ENCODE peak calls at places on chromosomes 16 and 17, in seven cellular contexts. One of them, this sample, is unnamed.

GRCh38 chr16:3094289-3095027 is 4.6 kb downstream of the ZSCAN10 start:
- DNase-seq in heart left ventricle: no peak
- DNase-seq in psoas muscle: no peak
- DNase-seq in tibial nerve: no peak
- DNase-seq in K562: peak; percentile 80
- DNase-seq in uterus: no peak
- DNase-seq in CD8-positive, alpha-beta memory T cell: peak; percentile 50
- DNase-seq in this sample: no peak

GRCh38 chr16:19093631-19094541 is 19.9 kb upstream of the ITPRIPL2 start:
- DNase-seq in K562: no peak
- DNase-seq in psoas muscle: no peak
- DNase-seq in tibial nerve: no peak
- DNase-seq in heart left ventricle: no peak
- DNase-seq in CD8-positive, alpha-beta memory T cell: no peak
- DNase-seq in uterus: no peak
- DNase-seq in this sample: no peak

GRCh38 chr17:63838586-63839184 is 3.8 kb downstream of the SMARCD2 start:
- DNase-seq in psoas muscle: peak; percentile 95
- DNase-seq in tibial nerve: peak; percentile 98
- DNase-seq in heart left ventricle: peak; percentile 86
- DNase-seq in CD8-positive, alpha-beta memory T cell: no peak
- DNase-seq in K562: no peak
- DNase-seq in uterus: peak; percentile 94
- DNase-seq in this sample: peak; percentile 87

GRCh38 chr16:86637744-86638143 is 59.4 kb downstream of the FOXL1 start:
- DNase-seq in heart left ventricle: no peak
- DNase-seq in uterus: no peak
- DNase-seq in K562: no peak
- DNase-seq in CD8-positive, alpha-beta memory T cell: no peak
- DNase-seq in psoas muscle: no peak
- DNase-seq in tibial nerve: no peak
- DNase-seq in this sample: no peak

GRCh38 chr17:68450391-68450790 is 6.9 kb downstream of the WIPI1 start:
- DNase-seq in CD8-positive, alpha-beta memory T cell: no peak
- DNase-seq in psoas muscle: no peak
- DNase-seq in tibial nerve: no peak
- DNase-seq in uterus: no peak
- DNase-seq in K562: no peak
- DNase-seq in heart left ventricle: no peak
- DNase-seq in this sample: no peak

GRCh38 chr17:9052921-9053320 is 31.6 kb downstream of the NTN1 start:
- DNase-seq in psoas muscle: no peak
- DNase-seq in K562: no peak
- DNase-seq in uterus: no peak
- DNase-seq in CD8-positive, alpha-beta memory T cell: no peak
- DNase-seq in heart left ventricle: no peak
- DNase-seq in tibial nerve: no peak
- DNase-seq in this sample: no peak

GRCh38 chr17:38428643-38429371 is 543 bp downstream of the ARHGAP23 start:
- DNase-seq in heart left ventricle: peak; percentile 77
- DNase-seq in K562: no peak
- DNase-seq in tibial nerve: no peak
- DNase-seq in CD8-positive, alpha-beta memory T cell: no peak
- DNase-seq in psoas muscle: peak; percentile 73
- DNase-seq in uterus: peak; percentile 69
- DNase-seq in this sample: no peak

GRCh38 chr17:42642377-42642776 is 16.7 kb upstream of the TUBG2 start:
- DNase-seq in psoas muscle: no peak
- DNase-seq in uterus: no peak
- DNase-seq in tibial nerve: no peak
- DNase-seq in heart left ventricle: no peak
- DNase-seq in CD8-positive, alpha-beta memory T cell: no peak
- DNase-seq in K562: no peak
- DNase-seq in this sample: no peak

GRCh38 chr17:33838281-33838680 is 416.8 kb upstream of the CCL2 start:
- DNase-seq in CD8-positive, alpha-beta memory T cell: no peak
- DNase-seq in heart left ventricle: no peak
- DNase-seq in uterus: no peak
- DNase-seq in tibial nerve: no peak
- DNase-seq in K562: no peak
- DNase-seq in psoas muscle: no peak
- DNase-seq in this sample: no peak

GRCh38 chr17:80836658-80836965 is 155.0 kb upstream of the CHMP6 start:
- DNase-seq in uterus: no peak
- DNase-seq in heart left ventricle: no peak
- DNase-seq in K562: no peak
- DNase-seq in psoas muscle: no peak
- DNase-seq in tibial nerve: no peak
- DNase-seq in CD8-positive, alpha-beta memory T cell: no peak
- DNase-seq in this sample: no peak

GRCh38 chr16:87685766-87686165 is 80.0 kb downstream of the KLHDC4 start:
- DNase-seq in psoas muscle: no peak
- DNase-seq in heart left ventricle: no peak
- DNase-seq in K562: no peak
- DNase-seq in tibial nerve: no peak
- DNase-seq in CD8-positive, alpha-beta memory T cell: no peak
- DNase-seq in uterus: no peak
- DNase-seq in this sample: no peak

GRCh38 chr16:87686697-87687570 is 78.9 kb downstream of the KLHDC4 start:
- DNase-seq in CD8-positive, alpha-beta memory T cell: no peak
- DNase-seq in uterus: no peak
- DNase-seq in heart left ventricle: no peak
- DNase-seq in tibial nerve: no peak
- DNase-seq in K562: no peak
- DNase-seq in psoas muscle: no peak
- DNase-seq in this sample: no peak

GRCh38 chr16:87684711-87685404 is 80.9 kb downstream of the KLHDC4 start:
- DNase-seq in CD8-positive, alpha-beta memory T cell: no peak
- DNase-seq in uterus: no peak
- DNase-seq in K562: no peak
- DNase-seq in heart left ventricle: no peak
- DNase-seq in tibial nerve: no peak
- DNase-seq in psoas muscle: no peak
- DNase-seq in this sample: no peak

GRCh38 chr16:87684106-87684677 is 81.6 kb downstream of the KLHDC4 start:
- DNase-seq in uterus: no peak
- DNase-seq in CD8-positive, alpha-beta memory T cell: no peak
- DNase-seq in tibial nerve: no peak
- DNase-seq in K562: no peak
- DNase-seq in heart left ventricle: no peak
- DNase-seq in psoas muscle: no peak
- DNase-seq in this sample: no peak

DNA sequence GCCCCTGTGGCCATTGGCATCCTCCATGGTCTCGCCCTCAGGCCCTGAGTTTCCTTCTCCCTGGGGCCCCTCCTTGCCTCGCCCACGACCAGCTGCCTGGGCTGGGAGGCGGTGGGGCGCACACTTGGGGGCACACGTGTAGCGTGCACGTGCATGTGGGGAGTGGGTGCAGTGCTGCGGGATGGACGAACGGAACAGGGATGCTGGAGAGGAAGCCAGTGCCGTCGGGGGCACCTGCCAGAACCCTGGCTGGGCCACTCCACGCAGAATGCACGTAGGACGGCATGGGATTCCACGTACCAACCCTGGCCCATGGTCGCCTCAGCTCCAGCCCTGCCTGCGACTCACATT is 80.4 kb downstream of the KLHDC4 start:
- DNase-seq in heart left ventricle: no peak
- DNase-seq in CD8-positive, alpha-beta memory T cell: no peak
- DNase-seq in K562: no peak
- DNase-seq in uterus: no peak
- DNase-seq in psoas muscle: no peak
- DNase-seq in tibial nerve: no peak
- DNase-seq in this sample: no peak
- H3K4me3 ChIP-seq in heart left ventricle: no peak overlapping the region
- H3K4me3 ChIP-seq in CD8-positive, alpha-beta memory T cell: no peak overlapping the region
- H3K4me3 ChIP-seq in K562: no peak overlapping the region
- H3K4me3 ChIP-seq in uterus: no peak overlapping the region
- H3K4me3 ChIP-seq in psoas muscle: no peak overlapping the region
- H3K4me3 ChIP-seq in tibial nerve: no peak overlapping the region
- H3K4me3 ChIP-seq in this sample: no peak overlapping the region

DNA sequence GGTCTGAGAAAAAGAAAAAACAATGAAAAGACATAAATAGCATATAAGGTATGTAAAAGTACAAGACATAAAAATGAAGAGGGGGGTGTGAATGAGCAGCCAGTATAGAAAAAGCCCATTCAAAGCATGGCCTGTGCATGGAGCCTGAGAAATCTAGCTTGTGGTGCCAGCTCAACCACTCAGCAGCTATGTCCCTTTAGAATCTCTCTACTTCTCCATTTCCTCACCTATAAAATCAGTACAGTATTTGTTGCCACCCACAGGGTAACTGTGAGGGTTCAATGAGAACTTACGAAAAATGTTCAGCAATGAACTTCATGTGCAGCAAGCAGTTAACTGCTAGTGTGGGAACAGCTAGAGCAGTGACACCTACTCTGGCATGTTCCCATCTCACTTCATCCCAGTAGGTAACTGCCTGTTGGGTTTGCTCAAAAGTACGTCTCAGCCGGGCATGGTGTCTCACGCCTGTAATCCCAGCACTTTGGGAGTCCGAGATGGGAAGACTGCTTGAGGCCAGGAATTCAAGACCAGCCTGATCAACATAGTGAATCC is 15.3 kb downstream of the CYTH1 start:
- DNase-seq in CD8-positive, alpha-beta memory T cell: no peak
- DNase-seq in heart left ventricle: no peak
- DNase-seq in tibial nerve: no peak
- DNase-seq in psoas muscle: no peak
- DNase-seq in K562: no peak
- DNase-seq in uterus: no peak
- DNase-seq in this sample: no peak
- H3K27ac ChIP-seq in CD8-positive, alpha-beta memory T cell: no peak overlapping the region
- H3K27ac ChIP-seq in heart left ventricle: no peak overlapping the region
- H3K27ac ChIP-seq in tibial nerve: no peak overlapping the region
- H3K27ac ChIP-seq in psoas muscle: peak overlapping the region; percentile 69
- H3K27ac ChIP-seq in K562: no peak overlapping the region
- H3K27ac ChIP-seq in uterus: no peak overlapping the region
- H3K27ac ChIP-seq in this sample: no peak overlapping the region

GRCh38 chr17:4498461-4499397 is at the start of gene SPNS2:
- DNase-seq in psoas muscle: peak; percentile 74
- DNase-seq in uterus: peak; percentile 42
- DNase-seq in heart left ventricle: peak; percentile 74
- DNase-seq in CD8-positive, alpha-beta memory T cell: peak; percentile 64
- DNase-seq in tibial nerve: no peak
- DNase-seq in K562: peak; percentile 59
- DNase-seq in this sample: no peak

GRCh38 chr17:4502466-4503154 is 3.9 kb downstream of the SPNS2 start:
- DNase-seq in CD8-positive, alpha-beta memory T cell: no peak
- DNase-seq in uterus: no peak
- DNase-seq in tibial nerve: no peak
- DNase-seq in K562: no peak
- DNase-seq in psoas muscle: no peak
- DNase-seq in heart left ventricle: no peak
- DNase-seq in this sample: no peak

GRCh38 chr17:4501295-4501949 is 2.7 kb downstream of the SPNS2 start:
- DNase-seq in K562: no peak
- DNase-seq in CD8-positive, alpha-beta memory T cell: no peak
- DNase-seq in heart left ventricle: no peak
- DNase-seq in tibial nerve: no peak
- DNase-seq in uterus: no peak
- DNase-seq in psoas muscle: no peak
- DNase-seq in this sample: no peak

GRCh38 chr17:4499431-4500187 is 928 bp downstream of the SPNS2 start:
- DNase-seq in tibial nerve: no peak
- DNase-seq in heart left ventricle: no peak
- DNase-seq in CD8-positive, alpha-beta memory T cell: no peak
- DNase-seq in psoas muscle: no peak
- DNase-seq in K562: no peak
- DNase-seq in uterus: no peak
- DNase-seq in this sample: no peak

DNA sequence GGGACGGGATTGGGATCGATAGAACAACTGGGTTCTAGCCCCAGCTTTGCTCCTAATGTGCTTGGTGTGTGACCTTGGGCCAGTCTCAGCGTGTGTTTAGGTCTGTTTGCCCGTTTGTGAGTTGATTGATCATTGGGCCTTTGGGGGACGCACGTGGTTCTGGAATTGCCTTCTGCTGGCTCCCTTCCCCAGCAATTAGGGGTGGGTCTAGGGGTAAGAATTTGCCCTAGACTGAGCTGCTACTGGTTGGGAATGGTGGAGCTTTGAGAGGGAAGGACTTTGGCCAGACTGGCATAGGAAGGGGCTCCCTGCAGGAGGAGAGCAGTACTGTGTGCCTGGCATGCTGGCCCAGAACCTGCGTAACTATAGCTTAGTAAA is 1.5 kb downstream of the SPNS2 start:
- DNase-seq in heart left ventricle: no peak
- DNase-seq in CD8-positive, alpha-beta memory T cell: no peak
- DNase-seq in K562: no peak
- DNase-seq in psoas muscle: no peak
- DNase-seq in tibial nerve: no peak
- DNase-seq in uterus: no peak
- DNase-seq in this sample: no peak
- H3K4me3 ChIP-seq in heart left ventricle: peak overlapping the region; percentile 75
- H3K4me3 ChIP-seq in CD8-positive, alpha-beta memory T cell: peak overlapping the region; percentile 47
- H3K4me3 ChIP-seq in K562: no peak overlapping the region
- H3K4me3 ChIP-seq in psoas muscle: peak overlapping the region; percentile 60
- H3K4me3 ChIP-seq in tibial nerve: no peak overlapping the region
- H3K4me3 ChIP-seq in uterus: peak overlapping the region; percentile 29
- H3K4me3 ChIP-seq in this sample: peak overlapping the region; percentile 69

GRCh38 chr17:3718251-3718650 is 5.5 kb upstream of the HASPIN start:
- DNase-seq in uterus: no peak
- DNase-seq in psoas muscle: no peak
- DNase-seq in CD8-positive, alpha-beta memory T cell: no peak
- DNase-seq in K562: no peak
- DNase-seq in tibial nerve: no peak
- DNase-seq in heart left ventricle: no peak
- DNase-seq in this sample: no peak

GRCh38 chr17:3722716-3723115 is 987 bp upstream of the HASPIN start:
- DNase-seq in CD8-positive, alpha-beta memory T cell: no peak
- DNase-seq in K562: no peak
- DNase-seq in psoas muscle: no peak
- DNase-seq in tibial nerve: no peak
- DNase-seq in uterus: no peak
- DNase-seq in heart left ventricle: no peak
- DNase-seq in this sample: no peak

GRCh38 chr17:3723188-3723555 is 531 bp upstream of the HASPIN start:
- DNase-seq in psoas muscle: no peak
- DNase-seq in CD8-positive, alpha-beta memory T cell: peak; percentile 5
- DNase-seq in tibial nerve: no peak
- DNase-seq in K562: peak; percentile 18
- DNase-seq in heart left ventricle: no peak
- DNase-seq in uterus: no peak
- DNase-seq in this sample: no peak

GRCh38 chr17:3715296-3715695 is 8.4 kb upstream of the HASPIN start:
- DNase-seq in K562: no peak
- DNase-seq in heart left ventricle: no peak
- DNase-seq in uterus: no peak
- DNase-seq in CD8-positive, alpha-beta memory T cell: no peak
- DNase-seq in psoas muscle: no peak
- DNase-seq in tibial nerve: no peak
- DNase-seq in this sample: no peak

DNA sequence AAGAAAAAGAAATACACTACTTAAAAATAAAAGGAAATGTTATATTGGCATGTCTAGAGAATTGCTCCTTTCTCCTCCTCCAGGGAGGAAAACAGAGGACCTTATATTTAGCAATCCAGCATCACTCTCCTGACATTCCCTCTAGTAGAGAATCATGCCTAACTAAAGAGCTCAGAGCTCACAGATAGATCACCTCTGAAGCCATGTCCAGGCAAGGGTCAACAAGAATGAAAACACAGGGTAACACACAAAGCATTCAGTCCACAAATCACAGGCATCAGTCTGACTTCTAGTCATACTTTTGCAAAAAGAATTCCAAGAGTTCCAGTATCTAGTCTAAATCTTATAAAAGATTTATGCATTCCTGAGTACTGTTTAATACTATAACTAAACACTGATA is 4.4 kb upstream of the HASPIN start:
- DNase-seq in CD8-positive, alpha-beta memory T cell: no peak
- DNase-seq in psoas muscle: no peak
- DNase-seq in K562: no peak
- DNase-seq in uterus: no peak
- DNase-seq in heart left ventricle: no peak
- DNase-seq in tibial nerve: no peak
- DNase-seq in this sample: no peak
- H3K27ac ChIP-seq in CD8-positive, alpha-beta memory T cell: no peak overlapping the region
- H3K27ac ChIP-seq in psoas muscle: peak overlapping the region; percentile 72
- H3K27ac ChIP-seq in K562: no peak overlapping the region
- H3K27ac ChIP-seq in uterus: peak overlapping the region; percentile 58
- H3K27ac ChIP-seq in heart left ventricle: no peak overlapping the region
- H3K27ac ChIP-seq in tibial nerve: no peak overlapping the region
- H3K27ac ChIP-seq in this sample: no peak overlapping the region